ENCODE peak calls at places on chromosome 1, in nine cellular contexts. A is CD8-positive, alpha-beta T cell; L is left ventricle myocardium inferior; V is activated T-helper 1 cell treated with anti-CD3 and anti-CD28 coated beads, Interleukin-2, amount 50 U/mL, for 16 hours; R is neural progenitor cell; J is stimulated activated CD4-positive, alpha-beta T cell treated with anti-CD3 and anti-CD28 coated beads, Interleukin-15, amount 100 ng/mL, for 24 hours; H is HepG2; P is GM18507; T is nephron progenitor cell. F is an unnamed sample.

GRCh38 chr1:108813326-108813725 is 43.6 kb downstream of the AKNAD1 start:
- DNase-seq in A (no peak), L (no peak), V (no peak), R (no peak), J (no peak), H (no peak), P (no peak), T (no peak), F (no peak)

GRCh38 chr1:216500273-216500967 is 77.2 kb upstream of the USH2A start:
- DNase-seq in A (no peak), L (no peak), V (no peak), R (no peak), J (no peak), H (peak; percentile 2), P (no peak), T (no peak), F (no peak)

GRCh38 chr1:218996362-218996761 is 177.3 kb upstream of the LYPLAL1 start:
- DNase-seq in A (no peak), L (no peak), V (no peak), R (no peak), J (no peak), H (no peak), P (no peak), T (no peak), F (no peak)

GRCh38 chr1:1031659-1032245 is 11.8 kb downstream of the AGRN start:
- DNase-seq in A (no peak), L (no peak), V (no peak), R (no peak), J (no peak), H (no peak), P (no peak), T (no peak), F (no peak)

GRCh38 chr1:64597151-64597550 is 127.2 kb downstream of the CACHD1 start:
- DNase-seq in A (no peak), L (no peak), V (no peak), R (no peak), J (no peak), H (no peak), P (no peak), T (peak; percentile 9), F (no peak)

GRCh38 chr1:41915786-41916571 is 2.7 kb downstream of the HIVEP3 start:
- DNase-seq in A (peak; percentile 60), L (no peak), V (no peak), R (no peak), J (peak; percentile 18), H (no peak), P (no peak), T (no peak), F (no peak)

GRCh38 chr1:39051956-39052355 is 25.8 kb downstream of the NDUFS5 start:
- DNase-seq in A (no peak), L (no peak), V (no peak), R (peak; percentile 40), J (no peak), H (no peak), P (no peak), T (no peak), F (no peak)

GRCh38 chr1:40039245-40039756 is 1.2 kb upstream of the CAP1 start:
- DNase-seq in A (no peak), L (no peak), V (no peak), R (no peak), J (no peak), H (no peak), P (no peak), T (no peak), F (no peak)

GRCh38 chr1:200351826-200352549 is 57.8 kb downstream of the ZNF281 start:
- DNase-seq in A (no peak), L (no peak), V (no peak), R (no peak), J (no peak), H (no peak), P (no peak), T (no peak), F (peak; percentile 25)

GRCh38 chr1:66925944-66926343 is 1.2 kb downstream of the MIER1 start:
- DNase-seq in A (no peak), L (no peak), V (no peak), R (peak; percentile 54), J (no peak), H (no peak), P (no peak), T (peak; percentile 32), F (peak; percentile 32)

GRCh38 chr1:150578278-150579109 is 916 bp downstream of the MCL1 start:
- DNase-seq in A (peak; percentile 49), L (peak; percentile 49), V (no peak), R (peak; percentile 47), J (peak; percentile 76), H (peak; percentile 72), P (no peak), T (no peak), F (peak; percentile 75)

GRCh38 chr1:46539968-46540367 is 11.5 kb downstream of the KNCN start:
- DNase-seq in A (no peak), L (no peak), V (no peak), R (no peak), J (no peak), H (no peak), P (no peak), T (no peak), F (no peak)

GRCh38 chr1:62321438-62321837 is 2.2 kb upstream of the KANK4 start:
- DNase-seq in A (no peak), L (no peak), V (no peak), R (no peak), J (no peak), H (no peak), P (no peak), T (no peak), F (no peak)

GRCh38 chr1:157566484-157567300 is 14.4 kb upstream of the FCRL5 start:
- DNase-seq in A (no peak), L (no peak), V (no peak), R (no peak), J (no peak), H (no peak), P (no peak), T (no peak), F (peak; percentile 2)

GRCh38 chr1:63112155-63112914 is 210.0 kb upstream of the FOXD3 start:
- DNase-seq in A (no peak), L (no peak), V (no peak), R (peak; percentile 28), J (peak; percentile 3), H (no peak), P (no peak), T (no peak), F (no peak)

GRCh38 chr1:229835226-229835625 is 209.2 kb downstream of the URB2 start:
- DNase-seq in A (no peak), L (no peak), V (no peak), R (no peak), J (no peak), H (no peak), P (no peak), T (no peak), F (no peak)

GRCh38 chr1:243497939-243498681 is 242.3 kb downstream of the SDCCAG8 start:
- DNase-seq in A (no peak), L (no peak), V (no peak), R (no peak), J (no peak), H (no peak), P (no peak), T (no peak), F (no peak)

GRCh38 chr1:220726634-220727033 is 21.5 kb upstream of the MTARC2 start:
- DNase-seq in A (no peak), L (no peak), V (no peak), R (no peak), J (no peak), H (no peak), P (no peak), T (no peak), F (no peak)

GRCh38 chr1:16625497-16626408 is 12.4 kb upstream of the NBPF1 start:
- DNase-seq in A (no peak), L (peak; percentile 19), V (no peak), R (no peak), J (no peak), H (no peak), P (no peak), T (no peak), F (peak; percentile 43)

F was measured in erythroblast.